ENCODE peak calls at places on chromosomes 6 and 20, in ten cellular contexts. One of them, this sample, is unnamed.

GRCh38 chr20:57374343-57374930 is 16.8 kb upstream of the RBM38 start:
- DNase-seq in stimulated activated CD8-positive, alpha-beta memory T cell treated with anti-CD3 and anti-CD28 coated beads, Interleukin-4, amount 100 ng/mL, for 1 hour: no peak
- DNase-seq in A172: no peak
- DNase-seq in EL: no peak
- DNase-seq in glutamatergic neuron: no peak
- DNase-seq in IMR-90: no peak
- DNase-seq in NCI-H2171: no peak
- DNase-seq in neural crest cell: no peak
- DNase-seq in activated CD4-positive, CD25-positive, alpha-beta regulatory T cell: no peak
- DNase-seq in NCI-H345: no peak
- DNase-seq in this sample: no peak

GRCh38 chr6:5108536-5108935 is 23.4 kb downstream of the PPP1R3G start:
- DNase-seq in stimulated activated CD8-positive, alpha-beta memory T cell treated with anti-CD3 and anti-CD28 coated beads, Interleukin-4, amount 100 ng/mL, for 1 hour: no peak
- DNase-seq in A172: no peak
- DNase-seq in EL: no peak
- DNase-seq in glutamatergic neuron: no peak
- DNase-seq in IMR-90: no peak
- DNase-seq in NCI-H2171: no peak
- DNase-seq in neural crest cell: no peak
- DNase-seq in activated CD4-positive, CD25-positive, alpha-beta regulatory T cell: no peak
- DNase-seq in NCI-H345: no peak
- DNase-seq in this sample: no peak

GRCh38 chr6:93550551-93551276 is 131.4 kb upstream of the EPHA7 start:
- DNase-seq in stimulated activated CD8-positive, alpha-beta memory T cell treated with anti-CD3 and anti-CD28 coated beads, Interleukin-4, amount 100 ng/mL, for 1 hour: no peak
- DNase-seq in A172: no peak
- DNase-seq in EL: no peak
- DNase-seq in glutamatergic neuron: no peak
- DNase-seq in IMR-90: no peak
- DNase-seq in NCI-H2171: peak; percentile 35
- DNase-seq in neural crest cell: no peak
- DNase-seq in activated CD4-positive, CD25-positive, alpha-beta regulatory T cell: no peak
- DNase-seq in NCI-H345: peak; percentile 24
- DNase-seq in this sample: no peak

GRCh38 chr6:75230484-75231325 is 12.9 kb downstream of the COX7A2 start:
- DNase-seq in stimulated activated CD8-positive, alpha-beta memory T cell treated with anti-CD3 and anti-CD28 coated beads, Interleukin-4, amount 100 ng/mL, for 1 hour: no peak
- DNase-seq in A172: peak; percentile 46
- DNase-seq in EL: peak; percentile 69
- DNase-seq in glutamatergic neuron: peak; percentile 41
- DNase-seq in IMR-90: peak; percentile 67
- DNase-seq in NCI-H2171: no peak
- DNase-seq in neural crest cell: peak; percentile 34
- DNase-seq in activated CD4-positive, CD25-positive, alpha-beta regulatory T cell: no peak
- DNase-seq in NCI-H345: no peak
- DNase-seq in this sample: peak; percentile 33

GRCh38 chr20:63027425-63028389 is 20.9 kb upstream of the BHLHE23 start:
- DNase-seq in stimulated activated CD8-positive, alpha-beta memory T cell treated with anti-CD3 and anti-CD28 coated beads, Interleukin-4, amount 100 ng/mL, for 1 hour: no peak
- DNase-seq in A172: peak; percentile 17
- DNase-seq in EL: peak; percentile 19
- DNase-seq in glutamatergic neuron: peak; percentile 70
- DNase-seq in IMR-90: no peak
- DNase-seq in NCI-H2171: peak; percentile 50
- DNase-seq in neural crest cell: no peak
- DNase-seq in activated CD4-positive, CD25-positive, alpha-beta regulatory T cell: no peak
- DNase-seq in NCI-H345: peak; percentile 29
- DNase-seq in this sample: no peak

GRCh38 chr20:20207291-20207690 is 155.0 kb downstream of the CFAP61 start:
- DNase-seq in stimulated activated CD8-positive, alpha-beta memory T cell treated with anti-CD3 and anti-CD28 coated beads, Interleukin-4, amount 100 ng/mL, for 1 hour: no peak
- DNase-seq in A172: peak; percentile 20
- DNase-seq in EL: no peak
- DNase-seq in glutamatergic neuron: peak; percentile 73
- DNase-seq in IMR-90: no peak
- DNase-seq in NCI-H2171: no peak
- DNase-seq in neural crest cell: no peak
- DNase-seq in activated CD4-positive, CD25-positive, alpha-beta regulatory T cell: no peak
- DNase-seq in NCI-H345: peak; percentile 67
- DNase-seq in this sample: no peak

GRCh38 chr20:10731190-10731955 is 57.6 kb upstream of the JAG1 start:
- DNase-seq in stimulated activated CD8-positive, alpha-beta memory T cell treated with anti-CD3 and anti-CD28 coated beads, Interleukin-4, amount 100 ng/mL, for 1 hour: no peak
- DNase-seq in A172: peak; percentile 62
- DNase-seq in EL: peak; percentile 60
- DNase-seq in glutamatergic neuron: no peak
- DNase-seq in IMR-90: peak; percentile 49
- DNase-seq in NCI-H2171: peak; percentile 32
- DNase-seq in neural crest cell: no peak
- DNase-seq in activated CD4-positive, CD25-positive, alpha-beta regulatory T cell: no peak
- DNase-seq in NCI-H345: no peak
- DNase-seq in this sample: no peak

GRCh38 chr6:33988121-33989015 is 157.5 kb downstream of the GRM4 start:
- DNase-seq in stimulated activated CD8-positive, alpha-beta memory T cell treated with anti-CD3 and anti-CD28 coated beads, Interleukin-4, amount 100 ng/mL, for 1 hour: no peak
- DNase-seq in A172: no peak
- DNase-seq in EL: no peak
- DNase-seq in glutamatergic neuron: peak; percentile 58
- DNase-seq in IMR-90: no peak
- DNase-seq in NCI-H2171: peak; percentile 88
- DNase-seq in neural crest cell: no peak
- DNase-seq in activated CD4-positive, CD25-positive, alpha-beta regulatory T cell: no peak
- DNase-seq in NCI-H345: peak; percentile 92
- DNase-seq in this sample: no peak

GRCh38 chr6:28648035-28648877 is 122.6 kb downstream of the GPX5 start:
- DNase-seq in stimulated activated CD8-positive, alpha-beta memory T cell treated with anti-CD3 and anti-CD28 coated beads, Interleukin-4, amount 100 ng/mL, for 1 hour: no peak
- DNase-seq in A172: peak; percentile 82
- DNase-seq in EL: peak; percentile 85
- DNase-seq in glutamatergic neuron: peak; percentile 79
- DNase-seq in IMR-90: peak; percentile 74
- DNase-seq in NCI-H2171: peak; percentile 92
- DNase-seq in neural crest cell: peak; percentile 89
- DNase-seq in activated CD4-positive, CD25-positive, alpha-beta regulatory T cell: no peak
- DNase-seq in NCI-H345: peak; percentile 38
- DNase-seq in this sample: no peak

GRCh38 chr6:105851586-105851985 is 234.6 kb upstream of the PRDM1 start:
- DNase-seq in stimulated activated CD8-positive, alpha-beta memory T cell treated with anti-CD3 and anti-CD28 coated beads, Interleukin-4, amount 100 ng/mL, for 1 hour: no peak
- DNase-seq in A172: no peak
- DNase-seq in EL: no peak
- DNase-seq in glutamatergic neuron: no peak
- DNase-seq in IMR-90: no peak
- DNase-seq in NCI-H2171: no peak
- DNase-seq in neural crest cell: no peak
- DNase-seq in activated CD4-positive, CD25-positive, alpha-beta regulatory T cell: no peak
- DNase-seq in NCI-H345: no peak
- DNase-seq in this sample: no peak

GRCh38 chr6:46677314-46677654 is 10.4 kb upstream of the TDRD6 start:
- DNase-seq in stimulated activated CD8-positive, alpha-beta memory T cell treated with anti-CD3 and anti-CD28 coated beads, Interleukin-4, amount 100 ng/mL, for 1 hour: no peak
- DNase-seq in A172: no peak
- DNase-seq in EL: no peak
- DNase-seq in glutamatergic neuron: no peak
- DNase-seq in IMR-90: no peak
- DNase-seq in NCI-H2171: no peak
- DNase-seq in neural crest cell: no peak
- DNase-seq in activated CD4-positive, CD25-positive, alpha-beta regulatory T cell: no peak
- DNase-seq in NCI-H345: no peak
- DNase-seq in this sample: no peak

GRCh38 chr6:154113392-154113791 is 74.4 kb downstream of the OPRM1 start:
- DNase-seq in stimulated activated CD8-positive, alpha-beta memory T cell treated with anti-CD3 and anti-CD28 coated beads, Interleukin-4, amount 100 ng/mL, for 1 hour: no peak
- DNase-seq in A172: no peak
- DNase-seq in EL: no peak
- DNase-seq in glutamatergic neuron: no peak
- DNase-seq in IMR-90: no peak
- DNase-seq in NCI-H2171: no peak
- DNase-seq in neural crest cell: no peak
- DNase-seq in activated CD4-positive, CD25-positive, alpha-beta regulatory T cell: no peak
- DNase-seq in NCI-H345: no peak
- DNase-seq in this sample: no peak

GRCh38 chr20:23926941-23927872 is 47.7 kb upstream of the CST5 start:
- DNase-seq in stimulated activated CD8-positive, alpha-beta memory T cell treated with anti-CD3 and anti-CD28 coated beads, Interleukin-4, amount 100 ng/mL, for 1 hour: no peak
- DNase-seq in A172: no peak
- DNase-seq in EL: peak; percentile 70
- DNase-seq in glutamatergic neuron: no peak
- DNase-seq in IMR-90: no peak
- DNase-seq in NCI-H2171: no peak
- DNase-seq in neural crest cell: no peak
- DNase-seq in activated CD4-positive, CD25-positive, alpha-beta regulatory T cell: no peak
- DNase-seq in NCI-H345: no peak
- DNase-seq in this sample: no peak

GRCh38 chr6:29964904-29965872 is 22.9 kb downstream of the HLA-A start:
- DNase-seq in stimulated activated CD8-positive, alpha-beta memory T cell treated with anti-CD3 and anti-CD28 coated beads, Interleukin-4, amount 100 ng/mL, for 1 hour: no peak
- DNase-seq in A172: peak; percentile 91
- DNase-seq in EL: peak; percentile 85
- DNase-seq in glutamatergic neuron: peak; percentile 65
- DNase-seq in IMR-90: peak; percentile 91
- DNase-seq in NCI-H2171: peak; percentile 79
- DNase-seq in neural crest cell: no peak
- DNase-seq in activated CD4-positive, CD25-positive, alpha-beta regulatory T cell: peak; percentile 50
- DNase-seq in NCI-H345: peak; percentile 89
- DNase-seq in this sample: peak; percentile 67

GRCh38 chr20:25532015-25532751 is 53.1 kb downstream of the NINL start:
- DNase-seq in stimulated activated CD8-positive, alpha-beta memory T cell treated with anti-CD3 and anti-CD28 coated beads, Interleukin-4, amount 100 ng/mL, for 1 hour: no peak
- DNase-seq in A172: no peak
- DNase-seq in EL: no peak
- DNase-seq in glutamatergic neuron: peak; percentile 66
- DNase-seq in IMR-90: no peak
- DNase-seq in NCI-H2171: no peak
- DNase-seq in neural crest cell: peak; percentile 25
- DNase-seq in activated CD4-positive, CD25-positive, alpha-beta regulatory T cell: no peak
- DNase-seq in NCI-H345: no peak
- DNase-seq in this sample: no peak

GRCh38 chr6:161215193-161215592 is 58.7 kb downstream of the AGPAT4 start:
- DNase-seq in stimulated activated CD8-positive, alpha-beta memory T cell treated with anti-CD3 and anti-CD28 coated beads, Interleukin-4, amount 100 ng/mL, for 1 hour: no peak
- DNase-seq in A172: peak; percentile 56
- DNase-seq in EL: peak; percentile 57
- DNase-seq in glutamatergic neuron: no peak
- DNase-seq in IMR-90: peak; percentile 100
- DNase-seq in NCI-H2171: no peak
- DNase-seq in neural crest cell: no peak
- DNase-seq in activated CD4-positive, CD25-positive, alpha-beta regulatory T cell: no peak
- DNase-seq in NCI-H345: no peak
- DNase-seq in this sample: peak; percentile 69

GRCh38 chr6:107125771-107126170 is 10.5 kb upstream of the BEND3 start:
- DNase-seq in stimulated activated CD8-positive, alpha-beta memory T cell treated with anti-CD3 and anti-CD28 coated beads, Interleukin-4, amount 100 ng/mL, for 1 hour: no peak
- DNase-seq in A172: no peak
- DNase-seq in EL: no peak
- DNase-seq in glutamatergic neuron: no peak
- DNase-seq in IMR-90: no peak
- DNase-seq in NCI-H2171: no peak
- DNase-seq in neural crest cell: no peak
- DNase-seq in activated CD4-positive, CD25-positive, alpha-beta regulatory T cell: no peak
- DNase-seq in NCI-H345: no peak
- DNase-seq in this sample: no peak